ENCODE peak calls at places on chromosomes 11 and 22, in seven cellular contexts. J, O, N, C, D, X and Z are unnamed samples.

GRCh38 chr22:28917747-28918543 is 34.6 kb downstream of the ZNRF3 start:
- DNase-seq in J (peak; percentile 48), O (no peak), N (peak; percentile 74), C (no peak), D (no peak), X (peak; percentile 86), Z (no peak)

GRCh38 chr11:118933486-118933885 is 7.8 kb upstream of the BCL9L start:
- DNase-seq in J (peak; percentile 7), O (no peak), N (no peak), C (no peak), D (no peak), X (no peak), Z (peak; percentile 73)

GRCh38 chr22:23180893-23181762 is 819 bp downstream of the BCR start:
- DNase-seq in J (peak; percentile 62), O (peak; percentile 92), N (no peak), C (no peak), D (no peak), X (no peak), Z (no peak)

GRCh38 chr11:66048525-66049313 is at the start of gene GAL3ST3:
- DNase-seq in J (peak; percentile 90), O (no peak), N (no peak), C (no peak), D (no peak), X (no peak), Z (no peak)

GRCh38 chr11:16604784-16605439 is 133.5 kb upstream of the C11orf58 start:
- DNase-seq in J (peak; percentile 84), O (peak; percentile 92), N (no peak), C (no peak), D (no peak), X (no peak), Z (peak; percentile 39)

GRCh38 chr11:120031612-120032600 is 106.0 kb downstream of the TRIM29 start:
- DNase-seq in J (no peak), O (no peak), N (no peak), C (no peak), D (no peak), X (no peak), Z (no peak)

GRCh38 chr22:41367680-41368542 is 13.8 kb upstream of the TEF start:
- DNase-seq in J (no peak), O (no peak), N (no peak), C (no peak), D (no peak), X (peak; percentile 39), Z (no peak)

GRCh38 chr22:29912605-29913398 is 29.8 kb downstream of the MTMR3 start:
- DNase-seq in J (no peak), O (no peak), N (no peak), C (no peak), D (no peak), X (no peak), Z (peak; percentile 12)

GRCh38 chr11:29320196-29320595 is 696.6 kb downstream of the KCNA4 start:
- DNase-seq in J (no peak), O (no peak), N (no peak), C (no peak), D (no peak), X (no peak), Z (no peak)

GRCh38 chr11:29324328-29324727 is 692.5 kb downstream of the KCNA4 start:
- DNase-seq in J (no peak), O (no peak), N (no peak), C (no peak), D (no peak), X (no peak), Z (no peak)

GRCh38 chr11:29318134-29318845 is 698.5 kb downstream of the KCNA4 start:
- DNase-seq in J (no peak), O (no peak), N (no peak), C (no peak), D (no peak), X (no peak), Z (no peak)

GRCh38 chr11:29319231-29319630 is 697.6 kb downstream of the KCNA4 start:
- DNase-seq in J (no peak), O (no peak), N (no peak), C (no peak), D (no peak), X (no peak), Z (no peak)

GRCh38 chr11:29321293-29322132 is 695.3 kb downstream of the KCNA4 start:
- DNase-seq in J (no peak), O (no peak), N (peak; percentile 39), C (no peak), D (no peak), X (peak; percentile 75), Z (no peak)
- TF ChIP-seq JUND in J (peak; percentile 31), O (no peak), N (peak; percentile 64), C (no peak), D (no peak), X (peak; percentile 88), Z (no peak)

GRCh38 chr11:74257934-74258553 is 53.4 kb downstream of the P4HA3 start:
- DNase-seq in J (no peak), O (no peak), N (no peak), C (no peak), D (no peak), X (no peak), Z (peak; percentile 30)
- TF ChIP-seq JUND in J (no peak), O (no peak), N (no peak), C (no peak), D (no peak), X (no peak), Z (no peak)

GRCh38 chr22:34781676-34782075 is 284.3 kb upstream of the ISX start:
- DNase-seq in J (no peak), O (no peak), N (no peak), C (no peak), D (no peak), X (no peak), Z (no peak)
- TF ChIP-seq JUND in J (no peak), O (no peak), N (no peak), C (no peak), D (no peak), X (no peak), Z (no peak)

DNA sequence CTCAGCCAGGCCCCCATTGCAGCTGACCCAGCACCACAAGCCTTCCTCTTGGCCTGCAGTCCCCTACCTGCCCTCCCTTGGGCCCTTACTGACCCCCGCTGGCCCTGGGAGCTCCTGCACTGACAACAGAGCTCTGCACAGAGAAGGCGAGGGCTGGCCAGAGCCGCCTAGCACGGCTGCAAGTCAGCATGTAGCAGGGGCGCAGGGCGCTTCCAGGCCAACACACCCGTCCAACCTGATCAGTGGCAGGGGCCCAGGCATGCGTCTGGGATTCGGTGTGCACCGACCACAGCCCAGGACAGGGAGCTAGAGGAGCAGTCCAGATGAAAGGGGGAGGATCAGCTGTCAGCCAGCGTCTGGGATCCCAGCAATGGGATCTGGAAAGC is 7.6 kb downstream of the WNT7B start:
- DNase-seq in J (peak; percentile 57), O (peak; percentile 19), N (no peak), C (no peak), D (no peak), X (no peak), Z (no peak)
- TF ChIP-seq JUND in J (no peak), O (no peak), N (no peak), C (no peak), D (no peak), X (no peak), Z (no peak)

GRCh38 chr11:79076526-79077115 is 364.2 kb downstream of the TENM4 start:
- DNase-seq in J (peak; percentile 53), O (peak; percentile 51), N (peak; percentile 32), C (no peak), D (no peak), X (peak; percentile 30), Z (peak; percentile 69)
- TF ChIP-seq JUND in J (no peak), O (no peak), N (no peak), C (no peak), D (no peak), X (no peak), Z (no peak)

GRCh38 chr22:46064966-46065666 is 85.2 kb upstream of the PPARA start:
- DNase-seq in J (no peak), O (no peak), N (no peak), C (no peak), D (no peak), X (no peak), Z (peak; percentile 60)
- TF ChIP-seq JUND in J (no peak), O (no peak), N (no peak), C (no peak), D (no peak), X (no peak), Z (no peak)

DNA sequence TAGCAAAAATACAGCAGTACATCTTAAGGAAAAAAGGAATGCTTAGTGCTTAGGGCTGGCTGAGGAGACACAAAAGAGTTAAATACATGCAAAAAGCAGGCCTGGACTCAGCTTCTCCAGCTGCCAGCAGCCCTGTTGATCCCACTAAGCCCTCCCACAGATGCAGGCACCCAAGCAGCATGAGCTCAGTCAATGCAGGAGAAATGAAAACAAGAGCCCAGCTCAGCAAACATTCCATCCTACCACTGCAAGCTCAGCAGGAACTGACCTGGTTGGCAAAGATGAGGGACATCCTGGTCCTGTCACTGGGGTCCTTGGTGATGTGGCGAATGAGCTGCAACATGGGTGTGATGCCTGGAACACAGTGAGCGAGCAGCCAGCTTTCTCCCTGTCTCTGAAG is 5.8 kb downstream of the CYB5R2 start:
- DNase-seq in J (no peak), O (no peak), N (no peak), C (no peak), D (no peak), X (no peak), Z (no peak)
- TF ChIP-seq JUND in J (no peak), O (no peak), N (no peak), C (no peak), D (no peak), X (no peak), Z (no peak)